ENCODE peak calls at places on chromosome 11, in seven cellular contexts. One of them, this sample, is unnamed.

GRCh38 chr11:107705027-107705426 is 6.8 kb downstream of the SLN start:
- DNase-seq in keratinocyte: no peak
- DNase-seq in left ventricle myocardium inferior: no peak
- DNase-seq in K562: no peak
- DNase-seq in heart right ventricle: no peak
- DNase-seq in fibroblast of the aortic adventitia: peak; percentile 85
- DNase-seq in mucosa of descending colon: no peak
- DNase-seq in this sample: peak; percentile 82

GRCh38 chr11:68212421-68213134 is 518 bp downstream of the KMT5B start:
- DNase-seq in keratinocyte: no peak
- DNase-seq in left ventricle myocardium inferior: peak; percentile 72
- DNase-seq in K562: peak; percentile 85
- DNase-seq in heart right ventricle: peak; percentile 74
- DNase-seq in fibroblast of the aortic adventitia: peak; percentile 70
- DNase-seq in mucosa of descending colon: peak; percentile 80
- DNase-seq in this sample: peak; percentile 44

GRCh38 chr11:78645226-78646202 is 70.8 kb upstream of the NARS2 start:
- DNase-seq in keratinocyte: peak; percentile 83
- DNase-seq in left ventricle myocardium inferior: peak; percentile 58
- DNase-seq in K562: peak; percentile 81
- DNase-seq in heart right ventricle: peak; percentile 51
- DNase-seq in fibroblast of the aortic adventitia: peak; percentile 81
- DNase-seq in mucosa of descending colon: peak; percentile 86
- DNase-seq in this sample: peak; percentile 54

GRCh38 chr11:102928247-102928646 is 27.3 kb downstream of the MMP13 start:
- DNase-seq in keratinocyte: no peak
- DNase-seq in left ventricle myocardium inferior: no peak
- DNase-seq in K562: no peak
- DNase-seq in heart right ventricle: no peak
- DNase-seq in fibroblast of the aortic adventitia: no peak
- DNase-seq in mucosa of descending colon: no peak
- DNase-seq in this sample: no peak

GRCh38 chr11:63841554-63841953 is 2.6 kb downstream of the MARK2 start:
- DNase-seq in keratinocyte: no peak
- DNase-seq in left ventricle myocardium inferior: no peak
- DNase-seq in K562: no peak
- DNase-seq in heart right ventricle: peak; percentile 29
- DNase-seq in fibroblast of the aortic adventitia: peak; percentile 20
- DNase-seq in mucosa of descending colon: no peak
- DNase-seq in this sample: no peak

GRCh38 chr11:131773626-131774025 is 403.2 kb downstream of the NTM start:
- DNase-seq in keratinocyte: no peak
- DNase-seq in left ventricle myocardium inferior: no peak
- DNase-seq in K562: no peak
- DNase-seq in heart right ventricle: no peak
- DNase-seq in fibroblast of the aortic adventitia: peak; percentile 30
- DNase-seq in mucosa of descending colon: no peak
- DNase-seq in this sample: no peak

GRCh38 chr11:10122337-10123197 is 171.5 kb downstream of the SBF2 start:
- DNase-seq in keratinocyte: peak; percentile 89
- DNase-seq in left ventricle myocardium inferior: no peak
- DNase-seq in K562: no peak
- DNase-seq in heart right ventricle: no peak
- DNase-seq in fibroblast of the aortic adventitia: peak; percentile 53
- DNase-seq in mucosa of descending colon: no peak
- DNase-seq in this sample: peak; percentile 22

GRCh38 chr11:100619484-100619883 is 67.6 kb upstream of the ARHGAP42 start:
- DNase-seq in keratinocyte: no peak
- DNase-seq in left ventricle myocardium inferior: no peak
- DNase-seq in K562: no peak
- DNase-seq in heart right ventricle: no peak
- DNase-seq in fibroblast of the aortic adventitia: peak; percentile 25
- DNase-seq in mucosa of descending colon: no peak
- DNase-seq in this sample: peak; percentile 53

GRCh38 chr11:69499946-69500284 is 18.5 kb downstream of the LINC01488 start:
- DNase-seq in keratinocyte: no peak
- DNase-seq in left ventricle myocardium inferior: no peak
- DNase-seq in K562: no peak
- DNase-seq in heart right ventricle: no peak
- DNase-seq in fibroblast of the aortic adventitia: no peak
- DNase-seq in mucosa of descending colon: no peak
- DNase-seq in this sample: no peak

GRCh38 chr11:87432006-87432405 is 394.3 kb downstream of the TMEM135 start:
- DNase-seq in keratinocyte: no peak
- DNase-seq in left ventricle myocardium inferior: no peak
- DNase-seq in K562: no peak
- DNase-seq in heart right ventricle: no peak
- DNase-seq in fibroblast of the aortic adventitia: peak; percentile 55
- DNase-seq in mucosa of descending colon: no peak
- DNase-seq in this sample: no peak

GRCh38 chr11:57421066-57421465 is 5.9 kb downstream of the SLC43A3 start:
- DNase-seq in keratinocyte: no peak
- DNase-seq in left ventricle myocardium inferior: no peak
- DNase-seq in K562: no peak
- DNase-seq in heart right ventricle: no peak
- DNase-seq in fibroblast of the aortic adventitia: no peak
- DNase-seq in mucosa of descending colon: no peak
- DNase-seq in this sample: no peak

GRCh38 chr11:76768091-76769047 is 14.8 kb upstream of the TSKU start:
- DNase-seq in keratinocyte: no peak
- DNase-seq in left ventricle myocardium inferior: peak; percentile 59
- DNase-seq in K562: no peak
- DNase-seq in heart right ventricle: no peak
- DNase-seq in fibroblast of the aortic adventitia: peak; percentile 53
- DNase-seq in mucosa of descending colon: peak; percentile 62
- DNase-seq in this sample: no peak

GRCh38 chr11:37006563-37006962 is 408.5 kb upstream of the RAG2 start:
- DNase-seq in keratinocyte: no peak
- DNase-seq in left ventricle myocardium inferior: no peak
- DNase-seq in K562: no peak
- DNase-seq in heart right ventricle: no peak
- DNase-seq in fibroblast of the aortic adventitia: no peak
- DNase-seq in mucosa of descending colon: no peak
- DNase-seq in this sample: no peak

GRCh38 chr11:72720047-72720446 is 32.2 kb downstream of the ARAP1 start:
- DNase-seq in keratinocyte: no peak
- DNase-seq in left ventricle myocardium inferior: peak; percentile 38
- DNase-seq in K562: no peak
- DNase-seq in heart right ventricle: no peak
- DNase-seq in fibroblast of the aortic adventitia: no peak
- DNase-seq in mucosa of descending colon: no peak
- DNase-seq in this sample: no peak

GRCh38 chr11:93525601-93526000 is 17.6 kb downstream of the SMCO4 start:
- DNase-seq in keratinocyte: no peak
- DNase-seq in left ventricle myocardium inferior: no peak
- DNase-seq in K562: no peak
- DNase-seq in heart right ventricle: no peak
- DNase-seq in fibroblast of the aortic adventitia: peak; percentile 60
- DNase-seq in mucosa of descending colon: no peak
- DNase-seq in this sample: peak; percentile 40

GRCh38 chr11:33461319-33461718 is 204.1 kb downstream of the HIPK3 start:
- DNase-seq in keratinocyte: no peak
- DNase-seq in left ventricle myocardium inferior: no peak
- DNase-seq in K562: no peak
- DNase-seq in heart right ventricle: no peak
- DNase-seq in fibroblast of the aortic adventitia: no peak
- DNase-seq in mucosa of descending colon: no peak
- DNase-seq in this sample: no peak

GRCh38 chr11:100925935-100926334 is 203.7 kb downstream of the PGR start:
- DNase-seq in keratinocyte: peak; percentile 9
- DNase-seq in left ventricle myocardium inferior: no peak
- DNase-seq in K562: no peak
- DNase-seq in heart right ventricle: no peak
- DNase-seq in fibroblast of the aortic adventitia: peak; percentile 59
- DNase-seq in mucosa of descending colon: no peak
- DNase-seq in this sample: peak; percentile 48

GRCh38 chr11:108221401-108221800 is 1.0 kb downstream of the NPAT start:
- DNase-seq in keratinocyte: no peak
- DNase-seq in left ventricle myocardium inferior: no peak
- DNase-seq in K562: no peak
- DNase-seq in heart right ventricle: no peak
- DNase-seq in fibroblast of the aortic adventitia: peak; percentile 72
- DNase-seq in mucosa of descending colon: no peak
- DNase-seq in this sample: peak; percentile 7

GRCh38 chr11:134008593-134008992 is 51.8 kb upstream of the IGSF9B start:
- DNase-seq in keratinocyte: no peak
- DNase-seq in left ventricle myocardium inferior: no peak
- DNase-seq in K562: no peak
- DNase-seq in heart right ventricle: no peak
- DNase-seq in fibroblast of the aortic adventitia: no peak
- DNase-seq in mucosa of descending colon: no peak
- DNase-seq in this sample: no peak

GRCh38 chr11:3105791-3106735 is 48.8 kb upstream of the CARS1 start:
- DNase-seq in keratinocyte: no peak
- DNase-seq in left ventricle myocardium inferior: no peak
- DNase-seq in K562: no peak
- DNase-seq in heart right ventricle: no peak
- DNase-seq in fibroblast of the aortic adventitia: no peak
- DNase-seq in mucosa of descending colon: no peak
- DNase-seq in this sample: no peak

GRCh38 chr11:131977231-131977630 is 606.8 kb downstream of the NTM start:
- DNase-seq in keratinocyte: peak; percentile 92
- DNase-seq in left ventricle myocardium inferior: no peak
- DNase-seq in K562: no peak
- DNase-seq in heart right ventricle: no peak
- DNase-seq in fibroblast of the aortic adventitia: peak; percentile 52
- DNase-seq in mucosa of descending colon: no peak
- DNase-seq in this sample: no peak

DNA sequence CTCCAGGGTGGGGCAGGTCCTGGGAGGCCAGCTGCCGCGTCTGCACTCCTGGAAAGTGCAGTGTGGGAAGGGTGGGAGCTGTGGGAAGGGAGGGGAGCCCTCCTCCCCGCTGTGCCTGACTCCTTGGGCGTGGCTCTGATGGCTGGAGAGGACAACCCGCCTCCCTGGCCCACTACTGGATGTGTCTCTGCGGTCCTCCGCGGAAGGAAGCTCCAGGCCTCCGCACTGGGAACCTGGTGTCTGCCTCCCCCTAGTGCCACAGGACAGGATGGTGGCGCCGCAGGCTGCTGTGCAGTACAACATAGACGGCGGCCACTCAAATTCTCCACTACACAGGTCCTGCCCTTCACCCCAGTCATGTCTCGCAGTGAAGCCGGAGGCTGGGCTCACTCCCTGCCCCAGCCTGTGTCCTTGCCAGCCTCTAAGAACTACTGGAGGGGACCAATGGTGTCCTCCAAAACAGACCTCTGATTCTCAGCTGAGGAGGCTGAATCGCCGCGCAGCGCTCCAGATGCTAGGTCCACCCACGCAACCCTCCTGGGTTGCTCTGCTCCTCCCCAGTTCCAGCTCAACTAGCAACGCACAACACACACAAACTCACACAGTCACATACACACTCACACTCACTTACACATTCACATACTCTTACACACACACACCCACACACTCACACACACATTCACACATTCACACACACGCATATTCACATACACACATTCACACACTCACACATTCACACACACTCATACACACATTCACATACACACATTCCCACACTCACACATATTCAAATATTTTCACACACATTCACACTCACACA is 12.4 kb upstream of the DSCAML1 start:
- DNase-seq in keratinocyte: no peak
- DNase-seq in left ventricle myocardium inferior: peak; percentile 80
- DNase-seq in K562: peak; percentile 72
- DNase-seq in heart right ventricle: peak; percentile 80
- DNase-seq in fibroblast of the aortic adventitia: peak; percentile 25
- DNase-seq in mucosa of descending colon: peak; percentile 84
- DNase-seq in this sample: peak; percentile 32
- H3K4me3 ChIP-seq in keratinocyte: no peak overlapping the region
- H3K4me3 ChIP-seq in left ventricle myocardium inferior: peak overlapping the region; percentile 16
- H3K4me3 ChIP-seq in K562: no peak overlapping the region
- H3K4me3 ChIP-seq in heart right ventricle: no peak overlapping the region
- H3K4me3 ChIP-seq in fibroblast of the aortic adventitia: no peak overlapping the region
- H3K4me3 ChIP-seq in mucosa of descending colon: no peak overlapping the region
- H3K4me3 ChIP-seq in this sample: peak overlapping the region; percentile 24

GRCh38 chr11:30653606-30654005 is 67.5 kb upstream of the MPPED2 start:
- DNase-seq in keratinocyte: no peak
- DNase-seq in left ventricle myocardium inferior: no peak
- DNase-seq in K562: no peak
- DNase-seq in heart right ventricle: no peak
- DNase-seq in fibroblast of the aortic adventitia: no peak
- DNase-seq in mucosa of descending colon: no peak
- DNase-seq in this sample: no peak
- TF ChIP-seq CTCF in keratinocyte: no peak
- TF ChIP-seq CTCF in left ventricle myocardium inferior: no peak
- TF ChIP-seq CTCF in K562: no peak
- TF ChIP-seq CTCF in heart right ventricle: peak; percentile 36
- TF ChIP-seq CTCF in fibroblast of the aortic adventitia: no peak
- TF ChIP-seq CTCF in mucosa of descending colon: no peak
- TF ChIP-seq CTCF in this sample: no peak

DNA sequence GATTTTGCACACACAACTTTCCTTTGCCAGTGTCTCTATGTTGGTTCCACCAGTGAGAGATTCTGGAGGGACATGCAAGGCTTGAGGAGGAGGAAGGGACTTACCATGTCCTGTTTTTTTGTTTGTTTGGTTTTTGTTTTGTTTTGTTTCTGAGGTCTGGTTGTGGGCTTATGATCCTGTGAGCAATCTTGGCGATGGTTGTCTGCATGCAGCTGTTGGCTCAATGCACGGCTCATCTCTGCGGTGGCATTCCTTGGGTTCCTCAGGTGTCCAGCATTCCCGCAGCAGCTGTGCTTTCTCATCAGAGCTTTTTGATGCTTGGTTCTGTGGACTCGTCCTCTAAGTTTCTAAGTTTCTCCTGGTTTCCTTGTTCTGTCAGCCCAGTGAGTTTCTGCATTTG is 4.8 kb upstream of the NNMT start:
- DNase-seq in keratinocyte: no peak
- DNase-seq in left ventricle myocardium inferior: no peak
- DNase-seq in K562: no peak
- DNase-seq in heart right ventricle: no peak
- DNase-seq in fibroblast of the aortic adventitia: peak; percentile 76
- DNase-seq in mucosa of descending colon: no peak
- DNase-seq in this sample: peak; percentile 67
- H3K4me3 ChIP-seq in keratinocyte: no peak overlapping the region
- H3K4me3 ChIP-seq in left ventricle myocardium inferior: peak overlapping the region; percentile 29
- H3K4me3 ChIP-seq in K562: no peak overlapping the region
- H3K4me3 ChIP-seq in heart right ventricle: no peak overlapping the region
- H3K4me3 ChIP-seq in fibroblast of the aortic adventitia: peak overlapping the region; percentile 47
- H3K4me3 ChIP-seq in mucosa of descending colon: no peak overlapping the region
- H3K4me3 ChIP-seq in this sample: no peak overlapping the region

DNA sequence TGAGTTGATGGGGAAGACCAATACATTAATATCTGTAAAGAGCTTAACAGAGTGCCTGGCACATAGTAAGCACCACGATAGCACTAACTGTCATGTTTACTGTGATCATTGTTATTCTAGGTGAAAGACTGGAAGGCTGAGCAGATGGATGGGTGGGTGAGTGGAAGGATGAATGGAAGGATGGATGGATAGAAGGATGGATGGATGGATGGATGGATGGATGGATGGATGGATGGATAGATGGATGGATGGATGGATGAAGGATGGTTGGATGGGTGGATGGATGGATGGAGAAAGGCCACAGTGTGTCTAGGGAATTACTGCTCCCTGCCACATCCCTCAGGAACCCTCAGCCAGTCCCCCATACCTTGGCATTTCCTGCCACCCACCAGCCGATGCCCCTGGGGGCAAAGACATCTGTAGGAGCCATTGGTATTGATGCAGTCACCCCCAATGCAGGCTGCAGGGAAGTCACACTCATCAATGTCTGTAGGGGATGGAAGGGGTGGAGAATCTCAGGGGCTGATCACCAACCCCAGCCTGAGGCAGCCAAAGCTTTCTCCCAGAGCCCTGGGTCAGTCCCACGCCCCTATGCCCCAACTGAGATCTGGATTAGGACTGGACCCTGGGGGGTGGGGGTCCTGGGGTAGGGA is 15.3 kb downstream of the LTBP3 start:
- DNase-seq in keratinocyte: no peak
- DNase-seq in left ventricle myocardium inferior: no peak
- DNase-seq in K562: no peak
- DNase-seq in heart right ventricle: no peak
- DNase-seq in fibroblast of the aortic adventitia: no peak
- DNase-seq in mucosa of descending colon: no peak
- DNase-seq in this sample: no peak
- TF ChIP-seq CTCF in keratinocyte: no peak
- TF ChIP-seq CTCF in left ventricle myocardium inferior: no peak
- TF ChIP-seq CTCF in K562: no peak
- TF ChIP-seq CTCF in heart right ventricle: no peak
- TF ChIP-seq CTCF in fibroblast of the aortic adventitia: no peak
- TF ChIP-seq CTCF in mucosa of descending colon: no peak
- TF ChIP-seq CTCF in this sample: no peak

This sample was measured in brain microvascular endothelial cell.